ENCODE peak calls at places on chromosomes 4 and X, in five cellular contexts. One of them, this sample, is unnamed.

GRCh38 chr4:3231431-3231980 is 17.5 kb upstream of the MSANTD1 start:
- DNase-seq in H1: no peak
- DNase-seq in WTC11: no peak
- DNase-seq in A549: no peak
- DNase-seq in K562: no peak
- DNase-seq in this sample: no peak

GRCh38 chr4:135277116-135277979 is 1075.8 kb upstream of the PABPC4L start:
- DNase-seq in H1: no peak
- DNase-seq in WTC11: no peak
- DNase-seq in A549: no peak
- DNase-seq in K562: no peak
- DNase-seq in this sample: no peak

GRCh38 chr4:6733358-6734164 is 17.6 kb downstream of the BLOC1S4 start:
- DNase-seq in H1: no peak
- DNase-seq in WTC11: no peak
- DNase-seq in A549: no peak
- DNase-seq in K562: peak
- DNase-seq in this sample: no peak

GRCh38 chr4:6043843-6044242 is 25.6 kb upstream of the C4orf50 start:
- DNase-seq in H1: no peak
- DNase-seq in WTC11: no peak
- DNase-seq in A549: no peak
- DNase-seq in K562: no peak
- DNase-seq in this sample: no peak

GRCh38 chr4:15131551-15131950 is 129.3 kb downstream of the CPEB2 start:
- DNase-seq in H1: no peak
- DNase-seq in WTC11: no peak
- DNase-seq in A549: peak
- DNase-seq in K562: no peak
- DNase-seq in this sample: no peak

GRCh38 chrX:10615931-10616780 is 4.2 kb downstream of the MID1 start:
- DNase-seq in H1: no peak
- DNase-seq in WTC11: peak
- DNase-seq in A549: peak
- DNase-seq in K562: peak
- DNase-seq in this sample: peak

GRCh38 chr4:48093949-48094550 is 40.0 kb downstream of the TXK start:
- DNase-seq in H1: peak
- DNase-seq in WTC11: no peak
- DNase-seq in A549: peak
- DNase-seq in K562: peak
- DNase-seq in this sample: peak

GRCh38 chr4:149158852-149159251 is 656.8 kb downstream of the IQCM start:
- DNase-seq in H1: no peak
- DNase-seq in WTC11: no peak
- DNase-seq in A549: no peak
- DNase-seq in K562: no peak
- DNase-seq in this sample: no peak

GRCh38 chrX:75086731-75087195 is 69.3 kb downstream of the ABCB7 start:
- DNase-seq in H1: no peak
- DNase-seq in WTC11: no peak
- DNase-seq in A549: no peak
- DNase-seq in K562: peak
- DNase-seq in this sample: no peak

GRCh38 chrX:45758319-45758718 is 557.6 kb upstream of the DIPK2B start:
- DNase-seq in H1: no peak
- DNase-seq in WTC11: no peak
- DNase-seq in A549: no peak
- DNase-seq in K562: no peak
- DNase-seq in this sample: peak

GRCh38 chrX:140425712-140426395 is 79.0 kb downstream of the SOX3 start:
- DNase-seq in H1: no peak
- DNase-seq in WTC11: no peak
- DNase-seq in A549: no peak
- DNase-seq in K562: no peak
- DNase-seq in this sample: no peak

DNA sequence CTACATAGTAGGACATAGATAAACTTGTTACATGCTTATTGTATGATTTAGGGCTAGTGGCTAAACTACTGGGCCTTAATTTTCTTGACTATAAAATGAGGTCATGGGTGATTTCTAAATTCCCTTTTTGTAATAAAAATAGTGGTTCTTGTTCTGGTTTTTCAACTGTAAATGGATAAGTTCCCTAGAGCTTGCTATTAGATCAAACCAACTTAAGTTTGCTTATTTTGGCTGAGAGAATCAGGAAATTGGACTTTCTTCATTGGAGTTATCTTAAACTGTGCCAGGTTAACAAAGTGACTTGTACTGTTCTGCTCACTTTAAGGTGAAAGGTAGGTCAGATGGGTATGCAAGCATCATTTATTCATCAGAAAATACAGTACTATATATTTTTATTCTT is 78.3 kb downstream of the PDLIM5 start:
- DNase-seq in H1: no peak
- DNase-seq in WTC11: no peak
- DNase-seq in A549: no peak
- DNase-seq in K562: no peak
- DNase-seq in this sample: peak
- TF ChIP-seq JUN in H1: no peak
- TF ChIP-seq JUN in WTC11: no peak
- TF ChIP-seq JUN in A549: no peak
- TF ChIP-seq JUN in K562: no peak
- TF ChIP-seq JUN in this sample: no peak

DNA sequence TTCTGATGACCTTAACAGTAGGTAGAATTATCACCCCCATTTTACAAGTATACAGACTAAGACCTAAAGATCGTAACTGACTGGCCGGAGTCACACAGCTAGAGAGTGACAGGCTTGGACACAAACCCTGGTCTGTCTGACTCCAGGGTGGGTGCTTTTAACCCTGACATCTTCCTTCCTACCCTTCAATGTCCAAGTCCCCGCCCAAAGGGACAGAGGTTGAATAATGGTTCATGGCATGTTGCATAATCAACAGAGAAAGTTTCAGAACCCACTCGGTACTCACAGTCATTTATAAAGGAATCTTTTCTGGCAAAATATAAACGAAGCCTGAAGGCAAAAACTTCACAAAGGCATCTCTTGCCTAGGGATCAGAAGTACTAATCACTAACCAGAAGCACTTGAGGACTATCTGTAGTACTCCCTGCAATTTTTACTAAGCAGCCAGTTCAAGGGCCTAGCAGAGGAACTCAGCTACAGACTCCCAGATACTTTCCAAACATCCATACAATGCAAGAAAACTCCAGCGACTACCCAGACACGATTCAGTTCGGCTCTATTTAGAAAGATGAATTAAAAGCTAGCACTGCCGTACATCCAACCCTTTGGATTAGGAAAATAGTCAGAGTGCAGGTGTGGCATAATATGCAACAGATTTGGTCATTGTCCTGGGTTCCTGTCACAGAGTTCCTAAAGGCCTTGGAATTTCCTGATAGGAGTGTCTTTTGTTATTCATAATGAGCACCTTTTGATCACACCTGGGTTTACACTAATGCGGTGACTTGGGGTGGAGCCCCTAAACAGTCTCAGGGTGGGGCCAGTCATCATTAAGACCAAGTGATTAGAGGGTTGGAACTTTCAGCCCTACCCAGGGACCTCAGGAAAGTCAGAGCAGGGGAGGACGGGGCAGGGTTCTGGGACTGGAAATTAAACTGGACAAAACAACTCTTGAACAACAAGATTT is 44.0 kb downstream of the RELL1 start:
- DNase-seq in H1: no peak
- DNase-seq in WTC11: no peak
- DNase-seq in A549: no peak
- DNase-seq in K562: no peak
- DNase-seq in this sample: no peak
- TF ChIP-seq JUN in H1: no peak
- TF ChIP-seq JUN in WTC11: no peak
- TF ChIP-seq JUN in A549: no peak
- TF ChIP-seq JUN in K562: no peak
- TF ChIP-seq JUN in this sample: no peak

DNA sequence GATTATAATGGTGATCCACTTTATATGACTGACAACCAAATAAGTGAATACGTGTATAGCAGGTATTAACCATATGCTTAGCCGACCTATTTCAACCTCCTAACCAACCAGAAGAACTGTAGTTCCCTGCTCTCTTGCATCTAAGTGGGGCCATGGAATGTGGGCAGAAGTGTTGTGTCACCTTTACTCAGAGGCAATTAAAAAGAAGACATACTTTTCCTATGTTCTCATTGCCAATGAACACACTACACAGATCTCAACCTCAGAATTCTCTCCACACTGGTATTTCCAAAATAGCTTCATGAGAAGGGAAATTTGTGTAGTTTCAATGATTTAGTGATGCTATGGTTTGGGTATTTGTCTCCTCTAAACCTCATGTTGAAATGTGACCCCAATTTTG is 3.2 kb upstream of the NFKB1 start:
- DNase-seq in H1: no peak
- DNase-seq in WTC11: no peak
- DNase-seq in A549: no peak
- DNase-seq in K562: no peak
- DNase-seq in this sample: no peak
- TF ChIP-seq JUN in H1: no peak
- TF ChIP-seq JUN in WTC11: no peak
- TF ChIP-seq JUN in A549: no peak
- TF ChIP-seq JUN in K562: no peak
- TF ChIP-seq JUN in this sample: no peak

GRCh38 chrX:79366888-79367749 is at the start of gene ITM2A:
- DNase-seq in H1: peak
- DNase-seq in WTC11: peak
- DNase-seq in A549: no peak
- DNase-seq in K562: peak
- DNase-seq in this sample: peak
- TF ChIP-seq JUN in H1: no peak
- TF ChIP-seq JUN in WTC11: no peak
- TF ChIP-seq JUN in A549: no peak
- TF ChIP-seq JUN in K562: no peak
- TF ChIP-seq JUN in this sample: no peak

DNA sequence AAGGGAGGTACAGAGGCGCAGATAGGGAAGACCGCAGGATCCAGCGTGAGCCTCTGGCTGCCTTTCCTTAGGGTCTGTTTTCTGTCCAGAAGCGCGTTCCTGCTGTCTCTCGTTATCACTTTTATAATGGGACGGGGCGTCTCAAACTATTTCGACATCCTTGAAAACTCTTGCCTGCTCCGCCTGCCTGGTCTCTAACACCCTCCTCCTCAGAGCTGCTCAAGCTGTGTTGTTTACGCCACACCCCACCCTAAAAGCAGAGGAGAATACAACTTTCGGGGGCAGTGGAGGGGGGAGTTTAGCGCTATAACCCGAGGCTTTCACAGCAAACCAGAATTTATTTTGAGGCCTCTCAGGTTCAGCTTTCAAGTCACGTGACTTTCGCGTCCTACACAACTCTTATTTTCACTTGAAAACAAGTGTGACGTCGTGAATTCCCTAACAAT is 646 bp upstream of the FAM3A start:
- DNase-seq in H1: no peak
- DNase-seq in WTC11: no peak
- DNase-seq in A549: no peak
- DNase-seq in K562: no peak
- DNase-seq in this sample: peak
- TF ChIP-seq JUN in H1: no peak
- TF ChIP-seq JUN in WTC11: no peak
- TF ChIP-seq JUN in A549: no peak
- TF ChIP-seq JUN in K562: no peak
- TF ChIP-seq JUN in this sample: no peak

DNA sequence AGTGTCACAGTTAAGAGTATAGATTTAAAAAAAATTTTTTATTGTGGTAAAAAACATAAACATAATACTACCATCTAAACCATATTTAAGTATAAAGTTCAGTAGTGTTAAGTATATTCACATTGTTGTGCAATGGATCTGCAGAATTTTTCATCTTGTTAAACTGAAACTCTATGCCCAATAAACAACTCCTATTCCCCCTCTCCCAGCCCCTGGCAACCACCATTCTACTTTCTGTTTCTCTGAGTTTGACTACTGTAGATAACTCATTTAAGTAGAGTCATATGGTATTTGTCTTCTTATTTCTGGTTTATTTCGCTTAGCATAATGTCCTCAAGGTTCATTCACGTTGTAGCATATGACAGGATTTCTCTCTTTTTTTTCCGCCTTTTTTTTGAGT is 112.4 kb downstream of the PTTG2 start:
- DNase-seq in H1: no peak
- DNase-seq in WTC11: no peak
- DNase-seq in A549: no peak
- DNase-seq in K562: no peak
- DNase-seq in this sample: no peak
- TF ChIP-seq JUN in H1: no peak
- TF ChIP-seq JUN in WTC11: no peak
- TF ChIP-seq JUN in A549: no peak
- TF ChIP-seq JUN in K562: no peak
- TF ChIP-seq JUN in this sample: no peak

DNA sequence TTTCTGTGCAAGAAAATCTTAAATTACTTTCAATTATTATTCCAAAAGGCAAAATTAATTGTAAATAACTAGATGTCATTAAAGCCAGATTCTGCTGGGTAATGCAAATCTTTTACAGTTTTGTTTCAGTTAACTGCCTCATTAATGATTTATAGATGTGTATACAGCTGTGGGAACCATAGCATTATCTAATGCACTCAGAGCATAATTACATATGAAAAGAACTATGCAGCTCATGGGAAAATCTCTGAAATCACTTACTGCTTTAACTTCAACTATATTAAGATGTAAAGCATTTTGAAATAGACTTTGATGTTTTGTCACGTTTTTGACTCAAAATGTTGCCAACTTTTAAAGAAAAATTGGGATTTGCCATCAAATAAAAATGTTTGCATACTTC is 630.3 kb upstream of the KLHL4 start:
- DNase-seq in H1: no peak
- DNase-seq in WTC11: no peak
- DNase-seq in A549: no peak
- DNase-seq in K562: no peak
- DNase-seq in this sample: no peak
- TF ChIP-seq JUN in H1: no peak
- TF ChIP-seq JUN in WTC11: no peak
- TF ChIP-seq JUN in A549: no peak
- TF ChIP-seq JUN in K562: no peak
- TF ChIP-seq JUN in this sample: no peak

GRCh38 chrX:70554523-70554922 is 109.9 kb downstream of the DLG3 start:
- DNase-seq in H1: no peak
- DNase-seq in WTC11: no peak
- DNase-seq in A549: no peak
- DNase-seq in K562: no peak
- DNase-seq in this sample: no peak

GRCh38 chrX:70553516-70553915 is 108.9 kb downstream of the DLG3 start:
- DNase-seq in H1: no peak
- DNase-seq in WTC11: no peak
- DNase-seq in A549: no peak
- DNase-seq in K562: no peak
- DNase-seq in this sample: no peak

GRCh38 chrX:70552174-70552704 is 107.6 kb downstream of the DLG3 start:
- DNase-seq in H1: no peak
- DNase-seq in WTC11: no peak
- DNase-seq in A549: no peak
- DNase-seq in K562: no peak
- DNase-seq in this sample: no peak

GRCh38 chrX:70554948-70555347 is 110.3 kb downstream of the DLG3 start:
- DNase-seq in H1: no peak
- DNase-seq in WTC11: no peak
- DNase-seq in A549: no peak
- DNase-seq in K562: no peak
- DNase-seq in this sample: no peak

GRCh38 chrX:70554081-70554480 is 109.4 kb downstream of the DLG3 start:
- DNase-seq in H1: no peak
- DNase-seq in WTC11: no peak
- DNase-seq in A549: peak
- DNase-seq in K562: peak
- DNase-seq in this sample: peak
- TF ChIP-seq JUN in H1: no peak
- TF ChIP-seq JUN in WTC11: no peak
- TF ChIP-seq JUN in A549: no peak
- TF ChIP-seq JUN in K562: no peak
- TF ChIP-seq JUN in this sample: no peak